ENCODE peak calls at places on chromosomes 13 and 19, in seven cellular contexts. One of them, this sample, is unnamed.

GRCh38 chr13:110746443-110746842 is 32.9 kb downstream of the ING1 start:
- DNase-seq in CD8-positive, alpha-beta T cell: no peak
- DNase-seq in neural progenitor cell: no peak
- DNase-seq in HCT116: no peak
- DNase-seq in thyroid gland: no peak
- DNase-seq in mucosa of descending colon: no peak
- DNase-seq in transverse colon: no peak
- DNase-seq in this sample: no peak

GRCh38 chr13:51449018-51449417 is 3.8 kb downstream of the INTS6 start:
- DNase-seq in CD8-positive, alpha-beta T cell: no peak
- DNase-seq in neural progenitor cell: no peak
- DNase-seq in HCT116: no peak
- DNase-seq in thyroid gland: no peak
- DNase-seq in mucosa of descending colon: no peak
- DNase-seq in transverse colon: no peak
- DNase-seq in this sample: no peak

GRCh38 chr13:35797244-35797643 is 320.8 kb upstream of the MAB21L1 start:
- DNase-seq in CD8-positive, alpha-beta T cell: no peak
- DNase-seq in neural progenitor cell: no peak
- DNase-seq in HCT116: no peak
- DNase-seq in thyroid gland: no peak
- DNase-seq in mucosa of descending colon: no peak
- DNase-seq in transverse colon: no peak
- DNase-seq in this sample: no peak

GRCh38 chr19:2602391-2603181 is 99.9 kb downstream of the GNG7 start:
- DNase-seq in CD8-positive, alpha-beta T cell: no peak
- DNase-seq in neural progenitor cell: peak; percentile 80
- DNase-seq in HCT116: no peak
- DNase-seq in thyroid gland: peak; percentile 91
- DNase-seq in mucosa of descending colon: peak; percentile 74
- DNase-seq in transverse colon: peak; percentile 74
- DNase-seq in this sample: no peak

GRCh38 chr19:13925990-13926389 is 12.2 kb downstream of the PODNL1 start:
- DNase-seq in CD8-positive, alpha-beta T cell: no peak
- DNase-seq in neural progenitor cell: no peak
- DNase-seq in HCT116: no peak
- DNase-seq in thyroid gland: no peak
- DNase-seq in mucosa of descending colon: no peak
- DNase-seq in transverse colon: no peak
- DNase-seq in this sample: no peak

GRCh38 chr19:30406220-30406944 is 34.2 kb downstream of the ZNF536 start:
- DNase-seq in CD8-positive, alpha-beta T cell: no peak
- DNase-seq in neural progenitor cell: peak; percentile 58
- DNase-seq in HCT116: no peak
- DNase-seq in thyroid gland: peak; percentile 60
- DNase-seq in mucosa of descending colon: no peak
- DNase-seq in transverse colon: peak; percentile 16
- DNase-seq in this sample: no peak

GRCh38 chr13:113667771-113668490 is 912 bp downstream of the GRK1 start:
- DNase-seq in CD8-positive, alpha-beta T cell: no peak
- DNase-seq in neural progenitor cell: no peak
- DNase-seq in HCT116: no peak
- DNase-seq in thyroid gland: no peak
- DNase-seq in mucosa of descending colon: peak; percentile 24
- DNase-seq in transverse colon: peak; percentile 4
- DNase-seq in this sample: no peak

GRCh38 chr13:113224486-113224885 is 15.1 kb downstream of the CUL4A start:
- DNase-seq in CD8-positive, alpha-beta T cell: no peak
- DNase-seq in neural progenitor cell: no peak
- DNase-seq in HCT116: no peak
- DNase-seq in thyroid gland: no peak
- DNase-seq in mucosa of descending colon: no peak
- DNase-seq in transverse colon: no peak
- DNase-seq in this sample: no peak

GRCh38 chr19:6204212-6204611 is 68.7 kb downstream of the ACSBG2 start:
- DNase-seq in CD8-positive, alpha-beta T cell: no peak
- DNase-seq in neural progenitor cell: no peak
- DNase-seq in HCT116: no peak
- DNase-seq in thyroid gland: no peak
- DNase-seq in mucosa of descending colon: no peak
- DNase-seq in transverse colon: no peak
- DNase-seq in this sample: no peak

GRCh38 chr13:93296584-93296983 is 70.0 kb downstream of the GPC6 start:
- DNase-seq in CD8-positive, alpha-beta T cell: no peak
- DNase-seq in neural progenitor cell: no peak
- DNase-seq in HCT116: no peak
- DNase-seq in thyroid gland: no peak
- DNase-seq in mucosa of descending colon: no peak
- DNase-seq in transverse colon: no peak
- DNase-seq in this sample: no peak

GRCh38 chr13:39874331-39875055 is 219.0 kb downstream of the COG6 start:
- DNase-seq in CD8-positive, alpha-beta T cell: no peak
- DNase-seq in neural progenitor cell: no peak
- DNase-seq in HCT116: no peak
- DNase-seq in thyroid gland: no peak
- DNase-seq in mucosa of descending colon: no peak
- DNase-seq in transverse colon: no peak
- DNase-seq in this sample: no peak

GRCh38 chr13:39875583-39875982 is 220.1 kb downstream of the COG6 start:
- DNase-seq in CD8-positive, alpha-beta T cell: no peak
- DNase-seq in neural progenitor cell: no peak
- DNase-seq in HCT116: no peak
- DNase-seq in thyroid gland: no peak
- DNase-seq in mucosa of descending colon: no peak
- DNase-seq in transverse colon: no peak
- DNase-seq in this sample: no peak

GRCh38 chr13:39877134-39877533 is 221.7 kb downstream of the COG6 start:
- DNase-seq in CD8-positive, alpha-beta T cell: no peak
- DNase-seq in neural progenitor cell: no peak
- DNase-seq in HCT116: no peak
- DNase-seq in thyroid gland: no peak
- DNase-seq in mucosa of descending colon: no peak
- DNase-seq in transverse colon: no peak
- DNase-seq in this sample: no peak

GRCh38 chr13:39875111-39875510 is 219.6 kb downstream of the COG6 start:
- DNase-seq in CD8-positive, alpha-beta T cell: no peak
- DNase-seq in neural progenitor cell: no peak
- DNase-seq in HCT116: no peak
- DNase-seq in thyroid gland: no peak
- DNase-seq in mucosa of descending colon: no peak
- DNase-seq in transverse colon: no peak
- DNase-seq in this sample: no peak

GRCh38 chr13:39876258-39876657 is 220.8 kb downstream of the COG6 start:
- DNase-seq in CD8-positive, alpha-beta T cell: no peak
- DNase-seq in neural progenitor cell: no peak
- DNase-seq in HCT116: no peak
- DNase-seq in thyroid gland: no peak
- DNase-seq in mucosa of descending colon: no peak
- DNase-seq in transverse colon: no peak
- DNase-seq in this sample: no peak
- H3K4me1 ChIP-seq in CD8-positive, alpha-beta T cell: no peaks in the 10 kb centered on the region
- H3K4me1 ChIP-seq in neural progenitor cell: no peaks in the 10 kb centered on the region
- H3K4me1 ChIP-seq in HCT116: no peaks in the 10 kb centered on the region
- H3K4me1 ChIP-seq in thyroid gland: no peaks in the 10 kb centered on the region
- H3K4me1 ChIP-seq in mucosa of descending colon: no peaks in the 10 kb centered on the region
- H3K4me1 ChIP-seq in transverse colon: no peaks in the 10 kb centered on the region
- H3K4me1 ChIP-seq in this sample: peaks cover 2% of the 10 kb centered on the region

GRCh38 chr19:8468761-8469458 is 24.1 kb downstream of the HNRNPM start:
- DNase-seq in CD8-positive, alpha-beta T cell: no peak
- DNase-seq in neural progenitor cell: no peak
- DNase-seq in HCT116: no peak
- DNase-seq in thyroid gland: no peak
- DNase-seq in mucosa of descending colon: no peak
- DNase-seq in transverse colon: no peak
- DNase-seq in this sample: no peak

GRCh38 chr19:8463343-8463742 is 18.6 kb downstream of the HNRNPM start:
- DNase-seq in CD8-positive, alpha-beta T cell: no peak
- DNase-seq in neural progenitor cell: no peak
- DNase-seq in HCT116: no peak
- DNase-seq in thyroid gland: no peak
- DNase-seq in mucosa of descending colon: no peak
- DNase-seq in transverse colon: no peak
- DNase-seq in this sample: no peak

GRCh38 chr19:8462601-8463000 is 17.8 kb downstream of the HNRNPM start:
- DNase-seq in CD8-positive, alpha-beta T cell: no peak
- DNase-seq in neural progenitor cell: no peak
- DNase-seq in HCT116: no peak
- DNase-seq in thyroid gland: no peak
- DNase-seq in mucosa of descending colon: no peak
- DNase-seq in transverse colon: no peak
- DNase-seq in this sample: no peak

GRCh38 chr19:8468124-8468523 is 23.3 kb downstream of the HNRNPM start:
- DNase-seq in CD8-positive, alpha-beta T cell: no peak
- DNase-seq in neural progenitor cell: no peak
- DNase-seq in HCT116: no peak
- DNase-seq in thyroid gland: no peak
- DNase-seq in mucosa of descending colon: no peak
- DNase-seq in transverse colon: no peak
- DNase-seq in this sample: no peak

GRCh38 chr19:8466018-8466417 is 21.2 kb downstream of the HNRNPM start:
- DNase-seq in CD8-positive, alpha-beta T cell: no peak
- DNase-seq in neural progenitor cell: no peak
- DNase-seq in HCT116: no peak
- DNase-seq in thyroid gland: no peak
- DNase-seq in mucosa of descending colon: no peak
- DNase-seq in transverse colon: no peak
- DNase-seq in this sample: no peak
- H3K4me1 ChIP-seq in CD8-positive, alpha-beta T cell: peaks cover 12% of the 10 kb centered on the region
- H3K4me1 ChIP-seq in neural progenitor cell: no peaks in the 10 kb centered on the region
- H3K4me1 ChIP-seq in HCT116: no peaks in the 10 kb centered on the region
- H3K4me1 ChIP-seq in thyroid gland: peaks cover 5% of the 10 kb centered on the region
- H3K4me1 ChIP-seq in mucosa of descending colon: peaks cover 1% of the 10 kb centered on the region
- H3K4me1 ChIP-seq in transverse colon: peaks cover 8% of the 10 kb centered on the region
- H3K4me1 ChIP-seq in this sample: no peaks in the 10 kb centered on the region

DNA sequence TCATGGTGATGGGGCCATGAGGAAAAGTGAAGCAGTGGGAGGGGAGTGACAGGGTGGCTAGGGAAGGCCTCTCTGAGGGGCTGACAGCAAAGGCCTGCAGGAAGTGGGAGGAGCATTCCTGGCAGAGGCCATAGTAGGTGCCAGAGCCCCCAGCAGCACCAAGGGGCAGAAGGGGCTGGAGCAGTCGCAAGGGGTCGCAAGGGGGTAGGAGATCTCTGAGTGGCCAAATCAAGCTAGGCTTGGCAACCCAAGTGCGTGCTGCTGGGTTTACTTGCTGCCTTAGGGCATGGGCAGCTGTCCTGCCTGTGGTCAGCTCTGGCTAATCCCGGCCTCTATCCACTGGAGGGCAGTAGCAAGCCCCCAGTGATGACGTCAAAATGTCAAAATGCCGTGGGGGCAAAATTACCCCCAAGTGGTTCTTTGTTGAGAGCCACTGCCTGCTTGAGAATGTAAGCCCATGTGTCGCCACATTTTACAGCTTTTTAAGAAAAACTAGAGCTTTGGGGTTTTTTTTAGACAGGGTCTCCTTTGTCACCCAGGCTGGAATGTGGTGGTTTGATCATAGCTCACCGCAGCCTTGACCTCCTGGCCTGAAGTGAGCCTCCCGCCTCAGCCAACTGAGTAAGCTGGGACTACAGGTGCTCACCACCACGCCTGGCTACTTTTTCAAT is 11.8 kb downstream of the CCDC97 start:
- DNase-seq in CD8-positive, alpha-beta T cell: no peak
- DNase-seq in neural progenitor cell: peak; percentile 80
- DNase-seq in HCT116: no peak
- DNase-seq in thyroid gland: peak; percentile 37
- DNase-seq in mucosa of descending colon: no peak
- DNase-seq in transverse colon: peak; percentile 41
- DNase-seq in this sample: peak; percentile 51
- H3K4me1 ChIP-seq in CD8-positive, alpha-beta T cell: peaks cover 32% of the 10 kb centered on the region
- H3K4me1 ChIP-seq in neural progenitor cell: peaks cover 18% of the 10 kb centered on the region
- H3K4me1 ChIP-seq in HCT116: peaks cover 24% of the 10 kb centered on the region
- H3K4me1 ChIP-seq in thyroid gland: peaks cover 54% of the 10 kb centered on the region
- H3K4me1 ChIP-seq in mucosa of descending colon: peaks cover 23% of the 10 kb centered on the region
- H3K4me1 ChIP-seq in transverse colon: peaks cover 44% of the 10 kb centered on the region
- H3K4me1 ChIP-seq in this sample: peaks cover 23% of the 10 kb centered on the region

DNA sequence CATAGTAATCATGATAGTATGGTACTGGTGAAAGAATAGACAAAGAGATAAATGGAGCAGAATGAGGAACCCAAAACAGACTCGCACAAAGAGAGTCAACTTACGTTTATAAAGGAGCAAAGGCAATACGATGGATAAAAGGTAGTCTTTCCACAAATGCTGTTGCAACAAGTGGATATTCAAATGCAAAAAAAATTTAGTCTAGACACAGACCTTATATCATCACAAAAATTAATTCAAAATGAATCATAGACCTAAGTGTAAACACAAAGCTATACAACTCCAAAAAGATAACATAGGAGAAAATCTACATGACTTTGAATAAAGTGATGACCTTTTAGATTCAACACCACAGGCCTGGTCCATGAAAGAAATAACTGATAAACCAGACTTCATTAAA is 131.6 kb downstream of the KL start:
- DNase-seq in CD8-positive, alpha-beta T cell: no peak
- DNase-seq in neural progenitor cell: no peak
- DNase-seq in HCT116: no peak
- DNase-seq in thyroid gland: no peak
- DNase-seq in mucosa of descending colon: no peak
- DNase-seq in transverse colon: no peak
- DNase-seq in this sample: no peak
- H3K4me1 ChIP-seq in CD8-positive, alpha-beta T cell: no peaks in the 10 kb centered on the region
- H3K4me1 ChIP-seq in neural progenitor cell: no peaks in the 10 kb centered on the region
- H3K4me1 ChIP-seq in HCT116: no peaks in the 10 kb centered on the region
- H3K4me1 ChIP-seq in thyroid gland: peaks cover 12% of the 10 kb centered on the region
- H3K4me1 ChIP-seq in mucosa of descending colon: no peaks in the 10 kb centered on the region
- H3K4me1 ChIP-seq in transverse colon: no peaks in the 10 kb centered on the region
- H3K4me1 ChIP-seq in this sample: no peaks in the 10 kb centered on the region